ENCODE peak calls at places on chromosomes 6 and 20, in eight cellular contexts. Z, U, B, J, F, L, Y and V are unnamed samples.

GRCh38 chr6:166436195-166437139 is 53.7 kb upstream of the MPC1 start:
- DNase-seq in U (no peak), Z (no peak), B (no peak), J (no peak), F (no peak), L (no peak), Y (no peak), V (no peak)

GRCh38 chr6:121799574-121799973 is 364.1 kb downstream of the GJA1 start:
- DNase-seq in L (no peak), F (no peak), Y (no peak), B (no peak), J (no peak), Z (no peak), U (no peak), V (no peak)

GRCh38 chr6:148701393-148701774 is 45.4 kb upstream of the UST start:
- DNase-seq in U (no peak), Z (peak; percentile 8), F (no peak), J (no peak), Y (no peak), B (no peak), L (no peak), V (no peak)

GRCh38 chr6:127992144-127992543 is 91.3 kb upstream of the THEMIS start:
- DNase-seq in Z (no peak), Y (no peak), U (no peak), J (no peak), B (no peak), L (no peak), F (no peak), V (no peak)

GRCh38 chr6:99308788-99309187 is 40.7 kb downstream of the FAXC start:
- DNase-seq in J (no peak), F (no peak), U (no peak), Y (no peak), B (no peak), L (no peak), Z (no peak), V (no peak)

GRCh38 chr6:75691012-75691411 is 58.0 kb upstream of the MYO6 start:
- DNase-seq in B (no peak), J (no peak), F (no peak), Y (no peak), Z (peak; percentile 38), U (no peak), L (peak; percentile 23), V (no peak)

GRCh38 chr6:68728124-68728523 is 93.0 kb downstream of the ADGRB3 start:
- DNase-seq in J (no peak), B (no peak), L (peak; percentile 39), Z (no peak), U (no peak), Y (no peak), F (no peak), V (no peak)

GRCh38 chr6:7978736-7979135 is 68.1 kb upstream of the TXNDC5 start:
- DNase-seq in U (no peak), Z (no peak), J (no peak), Y (no peak), B (no peak), F (no peak), L (no peak), V (no peak)

GRCh38 chr6:153085239-153085638 is 45.8 kb downstream of the RGS17 start:
- DNase-seq in U (no peak), L (peak; percentile 75), Z (no peak), Y (no peak), B (no peak), J (no peak), F (no peak), V (no peak)

GRCh38 chr6:125206389-125206788 is 52.8 kb downstream of the TPD52L1 start:
- DNase-seq in L (no peak), Y (no peak), U (no peak), F (no peak), B (no peak), J (no peak), Z (no peak), V (no peak)

GRCh38 chr6:149389509-149390297 is 10.4 kb upstream of the SUMO4 start:
- DNase-seq in J (no peak), Y (no peak), B (no peak), Z (peak; percentile 46), F (no peak), U (no peak), L (no peak), V (no peak)

GRCh38 chr20:6767536-6768227 is at the start of gene BMP2:
- DNase-seq in Y (no peak), B (no peak), F (peak; percentile 70), J (peak; percentile 61), U (peak; percentile 67), L (peak; percentile 74), Z (peak; percentile 76), V (peak; percentile 82)

GRCh38 chr6:45717715-45718114 is 297.9 kb downstream of the CLIC5 start:
- DNase-seq in L (no peak), B (no peak), U (no peak), Z (no peak), J (no peak), Y (no peak), F (no peak), V (no peak)

GRCh38 chr6:38180586-38180985 is 361.1 kb downstream of the ZFAND3 start:
- DNase-seq in L (no peak), U (no peak), Y (no peak), F (no peak), Z (no peak), B (no peak), J (no peak), V (peak; percentile 23)

GRCh38 chr6:152368761-152369624 is 268.2 kb downstream of the SYNE1 start:
- DNase-seq in Z (no peak), J (no peak), B (no peak), L (peak; percentile 27), U (no peak), F (no peak), Y (peak; percentile 44), V (no peak)

GRCh38 chr6:31464252-31465184 is 33.4 kb upstream of the MICB start:
- DNase-seq in F (no peak), U (no peak), Z (no peak), B (no peak), Y (no peak), J (no peak), L (no peak), V (no peak)

GRCh38 chr6:36839819-36840379 is 655 bp upstream of the CPNE5 start:
- DNase-seq in U (peak; percentile 52), L (peak; percentile 40), Z (peak; percentile 67), Y (peak; percentile 29), J (peak; percentile 65), B (peak; percentile 29), F (no peak), V (peak; percentile 88)

GRCh38 chr6:26223213-26223612 is 136.0 kb downstream of the HFE start:
- DNase-seq in Z (peak; percentile 18), J (no peak), U (no peak), L (peak; percentile 51), B (no peak), Y (no peak), F (no peak), V (no peak)

GRCh38 chr20:33744773-33745385 is 13.1 kb downstream of the ZNF341 start:
- DNase-seq in U (no peak), F (peak; percentile 81), L (no peak), Y (no peak), Z (no peak), B (no peak), J (no peak), V (no peak)

GRCh38 chr6:113560908-113561307 is 296.2 kb upstream of the MARCKS start:
- DNase-seq in Y (no peak), F (no peak), U (no peak), L (peak; percentile 27), J (no peak), B (no peak), Z (peak; percentile 78), V (no peak)

GRCh38 chr6:169893624-169894023 is 142.2 kb downstream of the ERMARD start:
- DNase-seq in B (no peak), Y (no peak), F (no peak), L (no peak), Z (no peak), U (no peak), J (no peak), V (no peak)

GRCh38 chr6:131949615-131949908 is 1.6 kb downstream of the CCN2 start:
- DNase-seq in B (no peak), Y (no peak), L (peak; percentile 97), J (no peak), Z (peak; percentile 92), U (no peak), F (no peak), V (no peak)
- H3K4me3 ChIP-seq in B (no peak overlapping the region), Y (peak overlapping the region; percentile 72), L (peak overlapping the region; percentile 69), J (peak overlapping the region; percentile 61), Z (peak overlapping the region; percentile 85), U (peak overlapping the region; percentile 61), F (no peak overlapping the region), V (peak overlapping the region; percentile 67)

GRCh38 chr6:100796049-100796823 is 84.9 kb downstream of the ASCC3 start:
- DNase-seq in F (no peak), J (peak; percentile 12), U (no peak), Y (no peak), B (no peak), Z (no peak), L (no peak), V (no peak)
- H3K36me3 ChIP-seq in F (no peaks in the 10 kb centered on the region), J (peaks cover 6% of the 10 kb centered on the region), U (peaks cover 8% of the 10 kb centered on the region), Y (no peaks in the 10 kb centered on the region), B (no peaks in the 10 kb centered on the region), Z (peaks cover 18% of the 10 kb centered on the region), L (peaks cover 66% of the 10 kb centered on the region), V (no peaks in the 10 kb centered on the region)

DNA sequence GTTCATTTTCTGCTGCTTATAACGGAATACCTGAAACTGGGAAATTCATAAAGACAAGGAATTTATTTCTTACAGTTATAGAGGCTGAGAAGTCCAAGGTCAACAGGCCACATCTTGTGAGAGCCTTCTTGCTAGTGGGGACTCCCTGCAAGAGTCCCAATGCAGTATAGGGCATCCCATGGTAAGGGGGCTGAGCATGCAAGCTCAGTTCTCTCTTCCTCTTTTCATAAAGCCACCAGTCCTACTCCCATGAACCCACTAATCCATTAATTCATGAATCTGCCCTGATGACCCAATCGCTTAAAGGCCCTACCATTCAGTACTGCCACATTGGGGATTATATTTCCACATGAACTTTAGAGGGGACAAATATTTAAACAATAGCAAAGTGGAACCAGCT is 26.5 kb downstream of the CYB5R4 start:
- DNase-seq in U (no peak), B (no peak), L (no peak), Y (no peak), J (no peak), Z (no peak), F (no peak), V (no peak)
- H3K4me3 ChIP-seq in U (no peak overlapping the region), B (no peak overlapping the region), L (no peak overlapping the region), Y (no peak overlapping the region), J (no peak overlapping the region), Z (no peak overlapping the region), F (no peak overlapping the region), V (no peak overlapping the region)

GRCh38 chr20:9686866-9687265 is 152.0 kb downstream of the PAK5 start:
- DNase-seq in F (no peak), Y (no peak), L (no peak), Z (no peak), U (no peak), B (no peak), J (no peak), V (no peak)

GRCh38 chr20:9685011-9685410 is 153.9 kb downstream of the PAK5 start:
- DNase-seq in L (no peak), U (no peak), Z (no peak), J (no peak), Y (no peak), F (no peak), B (no peak), V (no peak)

GRCh38 chr20:9686001-9686400 is 152.9 kb downstream of the PAK5 start:
- DNase-seq in Y (no peak), B (no peak), J (no peak), U (no peak), Z (no peak), F (no peak), L (no peak), V (no peak)

GRCh38 chr20:9686455-9686854 is 152.4 kb downstream of the PAK5 start:
- DNase-seq in B (no peak), Z (no peak), L (no peak), F (no peak), Y (no peak), J (peak; percentile 9), U (no peak), V (no peak)

GRCh38 chr20:9689041-9689440 is 149.8 kb downstream of the PAK5 start:
- DNase-seq in J (no peak), L (no peak), B (no peak), U (no peak), F (no peak), Z (no peak), Y (no peak), V (no peak)
- H3K36me3 ChIP-seq in J (no peaks in the 10 kb centered on the region), L (no peaks in the 10 kb centered on the region), B (no peaks in the 10 kb centered on the region), U (no peaks in the 10 kb centered on the region), F (no peaks in the 10 kb centered on the region), Z (no peaks in the 10 kb centered on the region), Y (no peaks in the 10 kb centered on the region), V (no peaks in the 10 kb centered on the region)